ENCODE peak calls at places on chromosomes 11 and 22, in nine cellular contexts. B is thoracic aorta, T is psoas muscle, E is endodermal cell, F is cardiac muscle cell, Y is upper lobe of left lung, G is upper lobe of right lung, K is right atrium auricular region, M is heart right ventricle. A is an unnamed sample.

GRCh38 chr11:66186470-66186869 is 82.0 kb upstream of the RAB1B start:
- DNase-seq in B (no peak), T (no peak), E (no peak), F (no peak), Y (no peak), G (no peak), K (no peak), M (no peak), A (no peak)

GRCh38 chr11:26960265-26960664 is 33.6 kb upstream of the FIBIN start:
- DNase-seq in B (no peak), T (no peak), E (no peak), F (no peak), Y (no peak), G (no peak), K (no peak), M (no peak), A (no peak)

GRCh38 chr22:50473088-50473487 is 1.7 kb downstream of the SBF1 start:
- DNase-seq in B (no peak), T (no peak), E (peak; percentile 80), F (no peak), Y (no peak), G (no peak), K (no peak), M (peak; percentile 11), A (no peak)

GRCh38 chr22:27270818-27271510 is 530.6 kb downstream of the MN1 start:
- DNase-seq in B (no peak), T (no peak), E (no peak), F (peak; percentile 47), Y (peak; percentile 64), G (no peak), K (no peak), M (peak; percentile 50), A (no peak)

GRCh38 chr11:122180435-122180834 is 64.4 kb upstream of the BLID start:
- DNase-seq in B (peak; percentile 60), T (peak; percentile 24), E (no peak), F (peak; percentile 89), Y (no peak), G (no peak), K (no peak), M (no peak), A (peak; percentile 87)

GRCh38 chr22:33656808-33657628 is 263.3 kb downstream of the LARGE1 start:
- DNase-seq in B (no peak), T (no peak), E (no peak), F (no peak), Y (no peak), G (no peak), K (no peak), M (no peak), A (no peak)

GRCh38 chr22:49724030-49724892 is 103.4 kb downstream of the BRD1 start:
- DNase-seq in B (no peak), T (no peak), E (no peak), F (no peak), Y (peak; percentile 81), G (peak; percentile 65), K (peak; percentile 38), M (no peak), A (peak; percentile 54)

GRCh38 chr22:10741210-10741609 is 4786.8 kb upstream of the OR11H1 start:
- DNase-seq in B (no peak), T (no peak), E (no peak), F (no peak), Y (peak; percentile 86), G (no peak), K (no peak), M (no peak), A (no peak)

GRCh38 chr11:59689015-59689414 is 20.2 kb upstream of the PATL1 start:
- DNase-seq in B (no peak), T (no peak), E (no peak), F (no peak), Y (no peak), G (no peak), K (no peak), M (no peak), A (no peak)

GRCh38 chr11:134537296-134537695 is 125.3 kb upstream of the B3GAT1 start:
- DNase-seq in B (no peak), T (no peak), E (peak; percentile 33), F (no peak), Y (no peak), G (peak; percentile 27), K (no peak), M (no peak), A (peak; percentile 31)

GRCh38 chr11:65187971-65188461 is 6.3 kb downstream of the CAPN1 start:
- DNase-seq in B (no peak), T (no peak), E (peak; percentile 29), F (no peak), Y (peak; percentile 66), G (no peak), K (no peak), M (no peak), A (no peak)

GRCh38 chr11:21612326-21612725 is 580.6 kb upstream of the ANO5 start:
- DNase-seq in B (no peak), T (no peak), E (peak; percentile 53), F (no peak), Y (no peak), G (no peak), K (no peak), M (no peak), A (no peak)

GRCh38 chr11:44497995-44498394 is 67.5 kb upstream of the CD82 start:
- DNase-seq in B (no peak), T (no peak), E (no peak), F (no peak), Y (no peak), G (no peak), K (no peak), M (no peak), A (no peak)

GRCh38 chr11:35144103-35144741 is 5.3 kb downstream of the CD44 start:
- DNase-seq in B (no peak), T (no peak), E (no peak), F (peak; percentile 66), Y (no peak), G (peak; percentile 67), K (no peak), M (no peak), A (no peak)

GRCh38 chr22:46671824-46672432 is 51.7 kb downstream of the GRAMD4 start:
- DNase-seq in B (no peak), T (no peak), E (no peak), F (no peak), Y (peak; percentile 73), G (no peak), K (no peak), M (no peak), A (no peak)

GRCh38 chr11:1359556-1359955 is 30.2 kb upstream of the BRSK2 start:
- DNase-seq in B (no peak), T (no peak), E (no peak), F (no peak), Y (no peak), G (no peak), K (no peak), M (no peak), A (no peak)

GRCh38 chr11:33910261-33910959 is 18.5 kb upstream of the LMO2 start:
- DNase-seq in B (no peak), T (no peak), E (no peak), F (no peak), Y (no peak), G (no peak), K (no peak), M (no peak), A (no peak)
- TF ChIP-seq CTCF in B (no peak), T (no peak), E (no peak), F (no peak), Y (no peak), G (no peak), K (no peak), M (no peak), A (no peak)

GRCh38 chr11:18624161-18624560 is 10.0 kb downstream of the SPTY2D1 start:
- DNase-seq in B (no peak), T (no peak), E (no peak), F (no peak), Y (no peak), G (no peak), K (no peak), M (no peak), A (no peak)
- H3K27ac ChIP-seq in B (no peak overlapping the region), T (no peak overlapping the region), E (no peak overlapping the region), F (no peak overlapping the region), Y (no peak overlapping the region), G (no peak overlapping the region), K (no peak overlapping the region), M (no peak overlapping the region), A (no peak overlapping the region)

GRCh38 chr11:12079726-12080556 is 30.4 kb upstream of the MICAL2 start:
- DNase-seq in B (peak; percentile 75), T (peak; percentile 60), E (no peak), F (peak; percentile 93), Y (peak; percentile 70), G (peak; percentile 70), K (peak; percentile 82), M (peak; percentile 48), A (peak; percentile 75)

GRCh38 chr11:12075822-12076821 is 34.3 kb upstream of the MICAL2 start:
- DNase-seq in B (peak; percentile 61), T (peak; percentile 40), E (no peak), F (peak; percentile 94), Y (no peak), G (no peak), K (no peak), M (no peak), A (no peak)

GRCh38 chr11:12076840-12077534 is 33.4 kb upstream of the MICAL2 start:
- DNase-seq in B (no peak), T (no peak), E (no peak), F (no peak), Y (no peak), G (no peak), K (no peak), M (no peak), A (no peak)

GRCh38 chr11:12075291-12075690 is 35.1 kb upstream of the MICAL2 start:
- DNase-seq in B (no peak), T (no peak), E (no peak), F (no peak), Y (no peak), G (no peak), K (no peak), M (no peak), A (peak; percentile 55)

DNA sequence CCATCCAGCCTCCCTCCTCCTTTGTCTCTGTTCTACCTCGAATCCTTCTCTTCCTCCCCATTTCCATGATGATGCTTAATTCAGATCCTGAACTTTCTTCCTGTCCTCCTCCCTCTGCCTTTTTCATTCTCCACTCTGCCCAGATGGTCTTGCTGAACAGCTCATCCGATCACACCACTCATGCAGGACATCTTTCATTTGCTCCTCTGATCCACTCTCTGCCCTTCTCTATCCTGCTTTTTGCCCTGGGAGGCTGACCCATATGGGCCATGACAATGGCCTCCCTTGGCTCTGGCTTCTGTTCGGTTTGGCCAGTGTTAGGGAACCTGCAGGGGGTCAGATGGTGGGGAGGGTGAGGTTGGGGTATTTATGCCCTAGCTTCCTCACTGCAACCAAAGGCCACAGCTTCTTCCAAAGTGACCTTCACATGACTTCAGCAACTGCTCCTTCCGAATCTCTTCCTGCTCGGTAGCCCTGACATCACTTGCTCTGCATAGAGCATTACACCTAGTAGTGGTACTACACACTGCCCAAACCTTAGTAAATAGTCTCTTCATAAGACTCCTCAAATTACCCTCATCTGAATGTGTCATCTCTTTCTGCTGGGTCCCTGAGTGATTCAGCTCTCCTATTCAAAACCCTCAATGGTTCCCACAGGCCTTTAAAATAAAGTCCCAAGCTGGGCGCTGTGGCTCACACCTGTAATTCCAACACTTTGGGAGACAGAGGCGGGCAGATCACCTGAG is 32.7 kb upstream of the MICAL2 start:
- DNase-seq in B (no peak), T (no peak), E (no peak), F (no peak), Y (no peak), G (no peak), K (no peak), M (no peak), A (no peak)
- H3K4me1 ChIP-seq in B (peaks cover 13% of the 10 kb centered on the region), T (peaks cover 23% of the 10 kb centered on the region), E (no peaks in the 10 kb centered on the region), F (no peaks in the 10 kb centered on the region), Y (peaks cover 14% of the 10 kb centered on the region), G (peaks cover 12% of the 10 kb centered on the region), K (no peaks in the 10 kb centered on the region), M (no peaks in the 10 kb centered on the region), A (peaks cover 16% of the 10 kb centered on the region)

GRCh38 chr11:96050435-96051182 is 126.7 kb upstream of the MTMR2 start:
- DNase-seq in B (no peak), T (no peak), E (no peak), F (peak; percentile 94), Y (no peak), G (no peak), K (no peak), M (no peak), A (no peak)
- TF ChIP-seq CTCF in B (no peak), T (no peak), E (peak; percentile 52), F (peak; percentile 34), Y (no peak), G (no peak), K (no peak), M (no peak), A (no peak)